ENCODE peak calls at places on chromosomes 7 and 10, in six cellular contexts. W is A549, C is HepG2, E is K562, T is GM12878, R is upper lobe of left lung. Q is an unnamed sample. For H3K4me1, the result is how much of the 10 kb centered on the place peaks cover.

GRCh38 chr10:29200280-29200679 is 88.6 kb upstream of the LYZL1 start:
- ATAC-seq in R (no peak), E (no peak), T (no peak), C (no peak), W (no peak), Q (no peak)

GRCh38 chr7:18320971-18321567 is 174.5 kb upstream of the HDAC9 start:
- ATAC-seq in E (peak), W (peak), C (peak), T (peak), R (no peak), Q (no peak)

GRCh38 chr7:92259062-92259461 is 13.3 kb downstream of the ANKIB1 start:
- ATAC-seq in E (no peak), R (no peak), T (no peak), W (no peak), C (no peak), Q (no peak)

GRCh38 chr7:92609921-92610518 is 19.8 kb upstream of the FAM133B start:
- ATAC-seq in R (no peak), W (peak), C (peak), E (peak), T (peak), Q (no peak)

GRCh38 chr7:157228864-157229422 is 90.2 kb downstream of the UBE3C start:
- ATAC-seq in C (peak), T (peak), R (no peak), W (peak), E (peak), Q (no peak)

GRCh38 chr7:100516135-100516812 is 22.7 kb upstream of the AGFG2 start:
- ATAC-seq in T (peak), W (peak), R (no peak), C (no peak), E (peak), Q (peak)

GRCh38 chr10:84540022-84540616 is 211.7 kb downstream of the CCSER2 start:
- ATAC-seq in W (peak), C (peak), R (no peak), T (peak), E (no peak), Q (no peak)

GRCh38 chr10:119742988-119743646 is 17.3 kb downstream of the INPP5F start:
- ATAC-seq in R (no peak), C (peak), E (no peak), W (peak), T (no peak), Q (no peak)

GRCh38 chr7:68321076-68321639 is 1277.1 kb upstream of the AUTS2 start:
- ATAC-seq in E (no peak), T (no peak), C (no peak), W (peak), R (no peak), Q (peak)

GRCh38 chr7:106485031-106485551 is 175.9 kb downstream of the CCDC71L start:
- ATAC-seq in W (no peak), T (peak), C (no peak), E (peak), R (no peak), Q (no peak)

GRCh38 chr7:64642875-64643274 is 23.1 kb upstream of the ZNF107 start:
- ATAC-seq in T (no peak), R (no peak), C (no peak), E (no peak), W (no peak), Q (no peak)

GRCh38 chr10:27857616-27858015 is 112.0 kb upstream of the MKX start:
- ATAC-seq in E (no peak), T (no peak), R (no peak), C (no peak), W (no peak), Q (no peak)

GRCh38 chr10:127195041-127195506 is 1.3 kb downstream of the INSYN2A start:
- ATAC-seq in C (no peak), T (no peak), W (peak), R (peak), E (no peak), Q (no peak)

GRCh38 chr7:137681657-137682562 is 164.9 kb downstream of the DGKI start:
- ATAC-seq in C (no peak), R (no peak), T (no peak), E (no peak), W (no peak), Q (peak)

GRCh38 chr7:98211221-98211675 is at the start of gene BHLHA15:
- ATAC-seq in R (no peak), W (peak), E (peak), T (peak), C (peak), Q (no peak)

GRCh38 chr7:1746491-1746975 is 76.5 kb downstream of the ELFN1 start:
- ATAC-seq in R (no peak), W (no peak), E (no peak), C (no peak), T (no peak), Q (no peak)

GRCh38 chr10:74208081-74208480 is 57.1 kb downstream of the ADK start:
- ATAC-seq in W (peak), C (peak), R (peak), T (peak), E (peak), Q (no peak)

GRCh38 chr10:61313460-61313859 is 139.7 kb downstream of the TMEM26 start:
- ATAC-seq in R (no peak), E (no peak), T (no peak), C (no peak), W (no peak), Q (no peak)

GRCh38 chr7:29033584-29033983 is 75.5 kb upstream of the TRIL start:
- ATAC-seq in T (no peak), E (no peak), C (no peak), R (no peak), W (no peak), Q (peak)

DNA sequence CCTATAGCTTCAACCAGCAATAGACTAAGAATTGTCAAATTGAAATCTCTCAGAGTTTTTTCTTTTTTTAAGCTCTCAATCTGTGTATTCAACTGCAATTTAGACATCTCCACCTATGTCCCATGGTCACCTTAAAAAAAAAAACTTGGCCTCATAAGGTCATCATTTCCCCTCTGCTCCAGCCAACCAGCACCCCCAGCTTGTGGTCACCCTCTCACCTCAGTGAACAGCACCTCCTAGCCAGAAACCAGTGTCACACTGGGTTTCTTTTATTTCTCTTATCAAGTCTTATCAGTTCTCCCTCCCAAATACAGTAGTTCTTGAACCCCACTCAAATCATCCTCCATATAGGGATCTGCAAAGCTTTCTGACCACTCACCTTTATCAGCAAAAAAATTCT is 4.0 kb downstream of the ITGB1 start:
- ATAC-seq in E (peak), W (peak), C (no peak), T (no peak), R (no peak), Q (no peak)
- H3K4me1 ChIP-seq in E (under half), W (under half), C (half or more), T (under half), R (half or more), Q (half or more)

DNA sequence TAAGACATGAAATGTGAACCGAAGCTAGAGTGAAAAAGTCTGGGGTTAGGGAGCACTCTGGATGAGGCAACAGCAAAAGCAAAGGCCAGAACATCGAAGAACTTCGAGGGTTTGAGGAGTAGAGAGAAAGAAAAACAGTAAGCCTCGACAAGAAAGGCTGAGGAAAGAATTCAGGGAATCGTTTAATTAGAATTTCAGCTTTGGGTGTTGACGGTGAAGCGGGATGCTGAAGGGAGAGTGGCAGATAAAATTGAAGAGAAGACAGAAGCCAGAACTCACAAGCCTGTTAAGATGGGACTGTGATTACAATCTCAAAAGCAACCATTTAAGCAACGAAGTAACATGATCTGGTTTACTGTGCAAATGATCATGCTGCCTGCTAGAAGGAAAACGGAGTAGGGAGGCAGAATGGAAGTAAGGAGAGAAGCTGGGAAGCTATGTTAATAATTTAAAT is 2.1 kb downstream of the TRDMT1 start:
- ATAC-seq in W (no peak), E (no peak), C (no peak), T (no peak), R (no peak), Q (no peak)
- TF ChIP-seq EP300 in W (no peak), E (no peak), C (no peak), T (no peak), R (no peak), Q (no peak)

GRCh38 chr7:105297309-105297708 is 91.4 kb downstream of the SRPK2 start:
- ATAC-seq in E (no peak), W (no peak), R (no peak), C (no peak), T (no peak), Q (no peak)

GRCh38 chr7:105298004-105298403 is 90.7 kb downstream of the SRPK2 start:
- ATAC-seq in T (peak), R (no peak), E (no peak), W (no peak), C (no peak), Q (no peak)

GRCh38 chr7:105295626-105296352 is 92.9 kb downstream of the SRPK2 start:
- ATAC-seq in R (no peak), W (no peak), C (no peak), T (no peak), E (no peak), Q (no peak)

GRCh38 chr7:105296491-105296890 is 92.2 kb downstream of the SRPK2 start:
- ATAC-seq in E (no peak), R (no peak), T (no peak), C (no peak), W (no peak), Q (no peak)

DNA sequence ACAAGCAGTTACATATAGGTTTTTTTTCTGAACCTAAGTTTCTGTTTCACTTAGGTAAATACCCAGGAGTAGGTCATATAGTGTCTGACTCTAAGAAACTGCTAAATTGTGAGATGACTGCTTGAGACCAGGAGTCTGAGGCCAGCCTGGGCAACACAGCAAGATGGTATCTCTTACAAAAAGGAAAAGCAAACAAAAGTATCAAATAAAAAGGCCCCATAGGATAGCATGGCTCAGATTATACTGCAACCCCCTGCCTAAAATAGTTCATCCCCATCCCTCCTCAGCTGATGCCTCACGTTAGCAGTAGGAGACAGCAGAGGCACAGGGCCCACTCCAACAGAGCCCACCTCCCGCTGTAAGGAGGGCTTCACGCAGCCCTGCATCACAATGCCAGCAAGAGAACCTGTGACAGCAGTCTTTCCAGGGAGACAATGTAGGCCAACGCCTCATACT is 90.3 kb downstream of the SRPK2 start:
- ATAC-seq in T (peak), R (no peak), W (peak), E (peak), C (no peak), Q (no peak)
- TF ChIP-seq CTCF in T (no peak), R (no peak), W (no peak), E (no peak), C (no peak), Q (no peak)

DNA sequence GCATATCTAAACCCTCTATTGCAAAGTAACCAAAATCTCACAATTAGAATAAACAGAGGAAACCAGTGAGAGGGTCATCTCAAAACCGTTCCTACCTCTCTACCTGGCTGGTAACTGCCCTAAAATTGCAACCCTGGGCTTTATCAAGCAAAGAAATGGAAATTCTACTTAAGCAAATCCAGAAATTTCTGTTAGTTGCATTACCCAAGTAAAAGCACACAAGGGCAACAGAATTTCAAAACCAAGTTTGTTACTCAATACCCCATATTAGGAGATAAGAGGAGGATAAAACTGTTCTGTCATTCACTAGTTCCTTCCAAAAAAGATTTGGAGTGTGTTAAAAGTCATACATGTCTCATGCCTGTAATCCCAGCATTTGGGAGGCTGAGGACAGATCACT is 195.3 kb downstream of the FAM107B start:
- ATAC-seq in W (peak), T (no peak), E (no peak), R (no peak), C (no peak), Q (peak)
- H3K4me1 ChIP-seq in W (half or more), T (under half), E (under half), R (under half), C (half or more), Q (under half)

GRCh38 chr10:113088194-113088593 is 138.1 kb downstream of the TCF7L2 start:
- ATAC-seq in W (no peak), C (no peak), T (no peak), E (no peak), R (no peak), Q (no peak)

GRCh38 chr10:113089581-113089980 is 139.5 kb downstream of the TCF7L2 start:
- ATAC-seq in W (no peak), R (no peak), T (no peak), C (no peak), E (peak), Q (no peak)

GRCh38 chr10:113085776-113086175 is 135.7 kb downstream of the TCF7L2 start:
- ATAC-seq in C (no peak), R (no peak), W (no peak), E (no peak), T (no peak), Q (no peak)

GRCh38 chr10:113086282-113086681 is 136.2 kb downstream of the TCF7L2 start:
- ATAC-seq in E (no peak), W (peak), R (no peak), C (peak), T (no peak), Q (no peak)

DNA sequence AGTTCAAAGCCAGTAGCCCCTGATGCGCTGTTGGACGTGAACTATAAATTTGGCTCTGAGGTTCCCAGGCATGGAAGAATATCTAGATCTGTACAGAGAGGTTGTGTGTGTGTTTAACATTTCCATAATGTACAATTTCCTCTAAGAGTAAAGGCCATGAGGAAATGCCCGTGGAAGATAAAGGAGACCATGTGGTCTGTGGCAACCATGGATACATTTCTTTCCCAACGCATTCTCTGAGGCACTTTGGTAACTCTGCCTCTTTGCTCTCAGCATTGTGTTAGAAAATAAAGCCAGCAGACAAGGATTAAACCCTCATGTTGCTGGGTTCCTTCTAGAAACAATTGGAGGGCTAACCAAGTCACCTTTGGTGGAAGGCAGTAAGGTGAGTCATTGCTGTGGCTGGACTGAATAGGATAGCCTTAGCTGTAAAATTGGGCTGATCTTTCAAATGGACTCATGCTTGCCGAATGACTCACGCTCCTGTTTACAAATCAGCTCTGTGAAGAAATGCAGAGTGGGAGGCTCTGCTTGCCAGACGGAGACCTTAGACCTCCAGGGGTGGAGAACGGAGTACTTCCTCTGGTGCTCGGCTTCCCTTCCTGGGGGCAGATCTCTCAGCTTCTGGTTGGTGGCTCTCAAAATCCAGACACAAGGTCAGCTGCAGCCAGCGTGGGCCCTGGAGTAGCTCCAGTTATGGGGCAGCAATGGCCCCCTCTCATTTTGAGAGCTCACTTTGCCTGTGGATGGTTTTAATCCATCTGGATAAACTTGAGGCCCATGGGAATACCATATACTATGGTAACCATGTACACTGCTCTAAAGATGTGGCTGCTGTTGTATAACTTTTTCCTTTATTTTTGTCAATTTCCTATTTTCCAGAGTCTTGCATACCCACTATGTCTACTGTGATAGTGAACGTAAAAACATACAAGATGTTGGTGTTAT is 137.3 kb downstream of the TCF7L2 start:
- ATAC-seq in C (peak), R (peak), W (peak), E (peak), T (no peak), Q (peak)
- TF ChIP-seq EP300 in C (peak), R (no peak), W (peak), E (peak), T (no peak), Q (no peak)

DNA sequence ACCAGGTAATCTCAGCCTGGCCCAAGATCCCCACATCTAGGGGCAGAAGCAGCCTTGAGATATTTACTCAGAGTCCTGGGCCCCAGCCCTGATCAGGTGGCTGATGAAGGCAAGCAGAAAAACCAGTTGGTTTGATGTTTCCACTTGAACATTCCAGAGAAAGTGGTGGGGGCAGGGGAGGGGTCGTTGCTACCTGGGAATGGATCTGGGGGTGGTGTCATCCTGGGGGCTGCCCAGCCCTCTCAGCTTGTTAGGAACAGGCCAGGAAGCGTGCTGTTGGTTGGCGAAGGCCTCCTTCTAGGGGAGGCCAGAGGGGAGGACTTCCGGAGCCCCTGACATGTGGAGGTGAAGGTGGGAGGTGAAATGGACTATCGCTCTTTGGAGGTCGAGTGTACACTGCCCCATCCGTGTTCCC is 3.7 kb upstream of the ABHD11 start:
- ATAC-seq in T (no peak), W (no peak), R (peak), E (no peak), C (peak), Q (no peak)
- TF ChIP-seq CTCF in T (no peak), W (no peak), R (no peak), E (no peak), C (no peak), Q (no peak)

Q was measured in gastroesophageal sphincter.